ENCODE peak calls at places on chromosome 19, in four cellular contexts. F is PC-3, V is neural progenitor cell, A is GM23248. Y is an unnamed sample.

GRCh38 chr19:13079542-13079986 is 23.1 kb downstream of the LYL1 start:
- DNase-seq in F (no peak), V (no peak), A (peak; percentile 62), Y (no peak)

GRCh38 chr19:44071824-44072542 is at the start of gene ZNF284:
- DNase-seq in F (peak; percentile 83), V (peak; percentile 93), A (peak; percentile 92), Y (peak; percentile 88)

GRCh38 chr19:4456566-4456842 is 1.1 kb downstream of the UBXN6 start:
- DNase-seq in F (peak; percentile 34), V (peak; percentile 53), A (peak; percentile 89), Y (no peak)

GRCh38 chr19:17802137-17802858 is 7.4 kb downstream of the B3GNT3 start:
- DNase-seq in F (no peak), V (peak; percentile 0), A (no peak), Y (no peak)

GRCh38 chr19:40416918-40417713 is 3.9 kb upstream of the PRX start:
- DNase-seq in F (peak; percentile 20), V (no peak), A (peak; percentile 50), Y (no peak)

GRCh38 chr19:4088975-4089374 is 22.3 kb upstream of the ZBTB7A start:
- DNase-seq in F (no peak), V (no peak), A (no peak), Y (no peak)

GRCh38 chr19:55546822-55547614 is 1.7 kb upstream of the SBK3 start:
- DNase-seq in F (peak; percentile 92), V (peak; percentile 42), A (peak; percentile 79), Y (peak; percentile 81)

GRCh38 chr19:49520705-49521319 is 7.0 kb upstream of the RCN3 start:
- DNase-seq in F (no peak), V (no peak), A (no peak), Y (no peak)

GRCh38 chr19:58218899-58219298 is 9.8 kb upstream of the ZNF544 start:
- DNase-seq in F (peak; percentile 40), V (peak; percentile 26), A (peak; percentile 45), Y (no peak)

GRCh38 chr19:55503447-55504251 is 15.4 kb downstream of the SSC5D start:
- DNase-seq in F (peak; percentile 84), V (peak; percentile 97), A (peak; percentile 93), Y (peak; percentile 62)

GRCh38 chr19:50580970-50581636 is 12.9 kb upstream of the LRRC4B start:
- DNase-seq in F (no peak), V (no peak), A (no peak), Y (no peak)

GRCh38 chr19:45223879-45224278 is 21.3 kb downstream of the EXOC3L2 start:
- DNase-seq in F (no peak), V (no peak), A (no peak), Y (no peak)

GRCh38 chr19:13195678-13196077 is 45.5 kb downstream of the IER2 start:
- DNase-seq in F (no peak), V (peak; percentile 79), A (no peak), Y (peak; percentile 41)

GRCh38 chr19:5850743-5851293 is 431 bp downstream of the FUT3 start:
- DNase-seq in F (peak; percentile 90), V (no peak), A (peak; percentile 53), Y (peak; percentile 78)

GRCh38 chr19:54373781-54374266 is 9.1 kb upstream of the LAIR1 start:
- DNase-seq in F (no peak), V (no peak), A (no peak), Y (no peak)

GRCh38 chr19:28425431-28425931 is 787.5 kb downstream of the UQCRFS1 start:
- DNase-seq in F (no peak), V (no peak), A (peak; percentile 52), Y (no peak)

GRCh38 chr19:33175156-33175782 is 18.9 kb upstream of the LRP3 start:
- DNase-seq in F (no peak), V (no peak), A (no peak), Y (no peak)

GRCh38 chr19:14979498-14980255 is at the start of gene SLC1A6:
- DNase-seq in F (no peak), V (peak; percentile 89), A (peak; percentile 3), Y (no peak)
- H3K27ac ChIP-seq in F (no peak within 1 kb of the TSS), V (no peak within 1 kb of the TSS), A (no peak within 1 kb of the TSS), Y (no peak within 1 kb of the TSS)

GRCh38 chr19:2329528-2329927 is 1.0 kb downstream of the SPPL2B start:
- DNase-seq in F (no peak), V (peak; percentile 93), A (peak; percentile 25), Y (no peak)
- H3K4me1 ChIP-seq in F (peaks cover 11% of the 10 kb centered on the region), V (peaks cover 29% of the 10 kb centered on the region), A (peaks cover 6% of the 10 kb centered on the region), Y (peaks cover 6% of the 10 kb centered on the region)

DNA sequence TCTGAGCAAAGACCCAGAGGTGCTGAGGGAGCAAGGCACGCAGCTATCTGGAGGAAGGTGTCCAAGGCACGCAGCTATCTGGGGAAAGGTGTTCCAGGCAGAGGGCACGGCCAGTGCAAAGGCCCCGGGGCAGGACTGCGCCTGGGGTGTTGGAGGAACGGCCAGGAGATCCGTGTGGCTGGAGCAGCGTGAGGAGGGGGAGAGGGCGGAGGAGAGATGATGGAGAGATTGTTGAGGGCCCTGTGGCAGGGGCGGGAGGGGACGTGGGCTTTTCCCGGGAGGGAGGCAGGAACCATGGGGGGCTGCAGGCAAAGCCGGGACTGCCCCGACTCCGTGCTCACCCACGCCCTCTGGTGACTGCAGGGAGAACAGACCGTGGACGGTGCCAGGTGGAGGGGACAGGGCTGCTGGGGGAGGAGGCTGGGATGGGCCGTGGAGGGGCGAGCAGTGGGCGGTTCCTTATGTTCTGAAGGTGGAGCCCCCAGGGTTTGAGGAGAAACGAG is 13.3 kb upstream of the MISP start:
- DNase-seq in F (peak; percentile 48), V (peak; percentile 63), A (peak; percentile 60), Y (no peak)
- H3K79me2 ChIP-seq in F (no peaks in the 10 kb centered on the region), V (no peaks in the 10 kb centered on the region), A (no peaks in the 10 kb centered on the region), Y (no peaks in the 10 kb centered on the region)

GRCh38 chr19:48446579-48446978 is 796 bp downstream of the GRWD1 start:
- DNase-seq in F (no peak), V (no peak), A (no peak), Y (no peak)
- H3K27ac ChIP-seq in F (peak overlapping the region; percentile 73), V (no peak overlapping the region), A (peak overlapping the region; percentile 81), Y (peak overlapping the region; percentile 78)

GRCh38 chr19:41928221-41928683 is at the start of gene ERFL:
- DNase-seq in F (no peak), V (peak; percentile 52), A (peak; percentile 51), Y (peak; percentile 39)

GRCh38 chr19:41928754-41929535 is 696 bp upstream of the ERFL start:
- DNase-seq in F (no peak), V (peak; percentile 37), A (no peak), Y (no peak)

GRCh38 chr19:41930926-41931592 is 2.8 kb upstream of the ERFL start:
- DNase-seq in F (no peak), V (peak; percentile 51), A (peak; percentile 53), Y (no peak)

GRCh38 chr19:41930322-41930722 is 2.1 kb upstream of the ERFL start:
- DNase-seq in F (no peak), V (no peak), A (no peak), Y (no peak)

GRCh38 chr19:41929536-41930071 is 1.4 kb upstream of the ERFL start:
- DNase-seq in F (no peak), V (no peak), A (no peak), Y (no peak)
- H3K4me1 ChIP-seq in F (peaks cover 6% of the 10 kb centered on the region), V (peaks cover 5% of the 10 kb centered on the region), A (no peaks in the 10 kb centered on the region), Y (peaks cover 9% of the 10 kb centered on the region)

GRCh38 chr19:2978467-2978767 is 1.1 kb downstream of the TLE6 start:
- DNase-seq in F (no peak), V (no peak), A (no peak), Y (no peak)
- H3K79me2 ChIP-seq in F (no peaks in the 10 kb centered on the region), V (no peaks in the 10 kb centered on the region), A (no peaks in the 10 kb centered on the region), Y (no peaks in the 10 kb centered on the region)

DNA sequence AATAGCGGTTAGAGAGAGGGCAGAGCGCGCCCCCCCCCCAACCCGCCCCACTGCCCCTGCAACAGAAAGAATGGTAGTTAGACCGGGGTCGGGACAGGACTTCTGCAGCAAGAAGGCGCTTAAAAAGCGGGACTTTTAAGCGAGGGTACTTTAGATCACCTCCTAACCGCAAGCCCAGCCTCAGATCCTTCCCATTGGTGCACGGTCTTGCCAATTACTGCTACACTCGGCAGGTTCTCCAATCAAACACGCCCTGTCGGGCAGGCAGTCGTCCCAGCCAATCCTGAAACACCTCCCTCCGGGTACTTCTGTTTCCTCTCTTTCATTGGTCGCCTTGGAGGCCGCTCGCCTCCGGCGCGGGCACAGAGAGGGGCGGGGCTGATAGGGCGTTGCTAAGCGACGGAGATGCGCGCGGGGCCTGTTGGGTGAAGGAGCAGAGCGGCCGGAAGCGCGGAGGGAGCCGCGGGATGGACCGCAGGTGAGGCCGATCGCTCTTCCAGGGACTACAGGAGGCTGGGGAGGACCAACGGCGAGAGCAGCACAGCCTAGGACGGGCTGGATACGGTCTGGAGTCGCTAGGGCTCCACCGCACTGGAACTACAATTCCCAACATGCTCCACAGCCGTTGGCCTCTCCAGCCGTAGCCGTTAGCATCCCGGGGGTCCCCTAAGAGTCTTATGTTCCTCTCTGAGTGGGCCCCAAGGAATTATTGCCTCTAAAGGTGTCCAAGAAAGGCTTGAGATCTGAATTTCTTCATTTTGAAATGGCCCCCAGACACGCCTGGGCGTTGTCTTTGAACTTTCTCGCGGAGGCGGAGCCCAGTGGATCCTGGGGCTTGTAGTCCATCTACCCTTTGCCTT is at the start of gene PROSER3:
- DNase-seq in F (peak; percentile 97), V (peak; percentile 99), A (peak; percentile 99), Y (peak; percentile 98)
- H3K27ac ChIP-seq in F (peak within 1 kb of the TSS; percentile 60), V (no peak within 1 kb of the TSS), A (peak within 1 kb of the TSS; percentile 97), Y (peak within 1 kb of the TSS; percentile 67)

DNA sequence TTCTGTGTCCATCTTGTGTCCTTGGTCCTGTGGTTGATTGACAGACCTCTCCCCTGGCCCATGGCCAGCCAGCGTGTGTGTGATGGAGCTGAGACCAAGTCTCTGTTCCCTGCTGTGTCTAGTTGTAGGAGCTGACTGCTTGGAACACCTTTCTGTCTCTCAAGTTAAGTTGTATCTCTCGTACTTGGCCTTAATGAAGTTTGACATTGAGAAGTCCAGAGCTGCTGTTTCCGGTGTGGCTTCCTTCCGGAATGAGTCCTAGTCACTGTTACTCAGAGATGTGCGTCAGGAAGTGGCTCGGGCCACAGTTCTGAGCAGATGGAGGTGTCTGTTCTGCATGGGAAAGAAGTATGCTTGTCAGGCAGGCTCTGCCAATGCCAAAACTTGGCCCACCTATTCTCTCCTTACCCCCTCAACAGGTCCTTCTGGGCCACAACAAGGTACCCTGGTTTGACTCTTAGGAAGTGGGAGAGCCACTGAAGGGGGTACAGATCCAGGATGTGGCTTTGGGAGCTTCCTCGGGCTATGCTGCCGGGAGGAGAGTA is 54.3 kb downstream of the GATAD2A start:
- DNase-seq in F (peak; percentile 79), V (no peak), A (peak; percentile 89), Y (no peak)
- H3K4me1 ChIP-seq in F (peaks cover 19% of the 10 kb centered on the region), V (peaks cover 58% of the 10 kb centered on the region), A (peaks cover 69% of the 10 kb centered on the region), Y (no peaks in the 10 kb centered on the region)